ENCODE peak calls at places on chromosome 20, in eight cellular contexts. Z is sigmoid colon, V is stomach, P is SK-N-SH, F is transverse colon, U is GM12878, H is suprapubic skin, Q is K562. R is an unnamed sample.

GRCh38 chr20:37627060-37627766 is 66.6 kb upstream of the CTNNBL1 start:
- DNase-seq in Z (no peak), V (no peak), P (no peak), F (no peak), U (no peak), H (no peak), Q (peak; percentile 54), R (no peak)

GRCh38 chr20:10558635-10559187 is 115.1 kb downstream of the JAG1 start:
- DNase-seq in Z (no peak), V (no peak), P (no peak), F (no peak), U (peak; percentile 84), H (no peak), Q (no peak), R (no peak)

GRCh38 chr20:9280654-9281053 is 211.8 kb downstream of the PLCB4 start:
- DNase-seq in Z (no peak), V (no peak), P (peak; percentile 4), F (no peak), U (no peak), H (no peak), Q (no peak), R (no peak)

GRCh38 chr20:20450461-20451027 is 82.6 kb downstream of the INSM1 start:
- DNase-seq in Z (no peak), V (peak; percentile 52), P (peak; percentile 53), F (no peak), U (no peak), H (no peak), Q (no peak), R (no peak)

GRCh38 chr20:2280083-2280482 is 15.7 kb upstream of the TGM3 start:
- DNase-seq in Z (no peak), V (no peak), P (no peak), F (no peak), U (no peak), H (no peak), Q (no peak), R (no peak)

GRCh38 chr20:12030470-12030869 is 112.8 kb downstream of the BTBD3 start:
- DNase-seq in Z (no peak), V (no peak), P (no peak), F (no peak), U (no peak), H (no peak), Q (no peak), R (peak; percentile 60)

GRCh38 chr20:8757146-8757545 is 311.7 kb upstream of the PLCB4 start:
- DNase-seq in Z (no peak), V (no peak), P (no peak), F (no peak), U (no peak), H (no peak), Q (no peak), R (no peak)

GRCh38 chr20:4090756-4091331 is 75.5 kb upstream of the RNF24 start:
- DNase-seq in Z (no peak), V (peak; percentile 21), P (no peak), F (no peak), U (no peak), H (no peak), Q (peak; percentile 39), R (no peak)

GRCh38 chr20:53294804-53295203 is 298.8 kb downstream of the ZNF217 start:
- DNase-seq in Z (no peak), V (no peak), P (no peak), F (no peak), U (no peak), H (no peak), Q (no peak), R (no peak)

GRCh38 chr20:19308151-19308550 is 95.7 kb downstream of the SLC24A3 start:
- DNase-seq in Z (no peak), V (no peak), P (no peak), F (no peak), U (no peak), H (no peak), Q (no peak), R (no peak)

GRCh38 chr20:37686762-37687477 is 6.9 kb upstream of the CTNNBL1 start:
- DNase-seq in Z (no peak), V (no peak), P (no peak), F (no peak), U (no peak), H (no peak), Q (no peak), R (no peak)

GRCh38 chr20:56722042-56722441 is 92.9 kb downstream of the TFAP2C start:
- DNase-seq in Z (no peak), V (no peak), P (no peak), F (peak; percentile 30), U (peak; percentile 21), H (no peak), Q (no peak), R (no peak)

GRCh38 chr20:14745830-14746229 is 408.4 kb upstream of the FLRT3 start:
- DNase-seq in Z (no peak), V (no peak), P (no peak), F (no peak), U (no peak), H (no peak), Q (no peak), R (no peak)

GRCh38 chr20:10172998-10173655 is 45.5 kb upstream of the SNAP25 start:
- DNase-seq in Z (no peak), V (no peak), P (no peak), F (no peak), U (no peak), H (no peak), Q (no peak), R (no peak)

GRCh38 chr20:48990467-48990866 is 55.6 kb upstream of the CSE1L start:
- DNase-seq in Z (no peak), V (no peak), P (no peak), F (no peak), U (no peak), H (no peak), Q (no peak), R (no peak)

GRCh38 chr20:37349517-37350491 is 3.9 kb downstream of the SRC start:
- DNase-seq in Z (peak; percentile 65), V (peak; percentile 77), P (peak; percentile 13), F (no peak), U (no peak), H (no peak), Q (no peak), R (no peak)

GRCh38 chr20:37968726-37969401 is 64.4 kb downstream of the TTI1 start:
- DNase-seq in Z (no peak), V (no peak), P (no peak), F (no peak), U (no peak), H (no peak), Q (no peak), R (peak; percentile 45)

GRCh38 chr20:53660078-53660909 is 66.7 kb upstream of the ZNF217 start:
- DNase-seq in Z (peak; percentile 71), V (no peak), P (no peak), F (peak; percentile 40), U (no peak), H (no peak), Q (no peak), R (no peak)

GRCh38 chr20:21105429-21106170 is 558 bp downstream of the LINC00237 start:
- DNase-seq in Z (no peak), V (no peak), P (peak; percentile 45), F (no peak), U (no peak), H (no peak), Q (no peak), R (no peak)

GRCh38 chr20:64027981-64028685 is 7.8 kb upstream of the C20orf204 start:
- DNase-seq in Z (peak; percentile 92), V (no peak), P (peak; percentile 53), F (peak; percentile 33), U (no peak), H (no peak), Q (no peak), R (no peak)
- TF ChIP-seq POLR2AphosphoS5 in Z (peak; percentile 87), V (peak; percentile 25), P (no peak), F (peak; percentile 90), U (no peak), H (no peak), Q (no peak), R (no peak)

GRCh38 chr20:16606468-16606867 is 33.2 kb upstream of the KIF16B start:
- DNase-seq in Z (no peak), V (no peak), P (no peak), F (no peak), U (no peak), H (no peak), Q (no peak), R (no peak)
- TF ChIP-seq EP300 in Z (no peak), V (no peak), P (no peak), F (no peak), U (no peak), H (no peak), Q (no peak), R (no peak)

DNA sequence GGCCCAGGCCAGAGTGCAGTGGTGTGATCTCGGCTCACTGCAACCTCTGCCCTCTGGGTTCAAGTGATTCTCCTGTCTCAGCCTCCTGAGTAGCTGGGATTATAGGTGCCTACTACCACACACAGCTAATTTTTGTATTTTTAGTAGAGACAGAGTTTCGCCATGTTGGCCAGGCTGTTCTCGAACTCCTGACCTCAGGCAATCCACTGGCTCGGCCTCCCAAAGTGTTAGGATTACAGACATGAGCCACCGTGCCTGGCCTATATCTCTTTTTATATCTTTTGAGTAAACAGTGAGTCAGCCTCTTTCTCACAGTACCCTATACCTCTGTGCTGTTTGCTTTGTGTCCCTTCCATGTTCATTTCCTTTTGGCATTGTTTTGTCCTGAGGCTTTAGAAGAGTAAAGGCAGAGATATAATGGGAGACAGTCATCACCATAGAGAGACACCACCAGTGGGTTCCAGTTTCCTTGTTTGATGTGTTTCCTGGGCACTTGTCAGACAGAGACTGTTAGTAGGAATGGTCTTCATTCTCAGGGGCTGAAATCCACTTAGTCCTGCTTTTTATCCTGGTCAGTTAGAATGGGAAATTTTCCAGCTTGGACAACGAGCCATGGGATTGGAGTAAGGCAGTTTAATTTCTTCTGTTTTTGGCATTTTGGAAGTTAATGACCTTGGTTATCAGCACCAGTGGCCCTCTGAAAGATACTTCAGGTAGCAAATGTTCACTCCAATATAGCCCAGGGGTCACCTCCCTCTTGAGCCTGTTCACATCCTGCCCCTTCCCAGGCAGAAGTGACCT is 32.2 kb upstream of the ASXL1 start:
- DNase-seq in Z (no peak), V (peak; percentile 60), P (no peak), F (peak; percentile 49), U (no peak), H (no peak), Q (no peak), R (no peak)
- TF ChIP-seq POLR2AphosphoS5 in Z (no peak), V (no peak), P (no peak), F (no peak), U (no peak), H (no peak), Q (no peak), R (no peak)

GRCh38 chr20:51350941-51351631 is 191.4 kb downstream of the NFATC2 start:
- DNase-seq in Z (peak; percentile 11), V (no peak), P (no peak), F (no peak), U (no peak), H (peak; percentile 11), Q (no peak), R (no peak)

GRCh38 chr20:51352790-51353189 is 189.7 kb downstream of the NFATC2 start:
- DNase-seq in Z (no peak), V (no peak), P (no peak), F (no peak), U (no peak), H (no peak), Q (no peak), R (no peak)

GRCh38 chr20:51354769-51355319 is 187.7 kb downstream of the NFATC2 start:
- DNase-seq in Z (peak; percentile 63), V (no peak), P (no peak), F (no peak), U (no peak), H (no peak), Q (no peak), R (no peak)

GRCh38 chr20:51356871-51357270 is 185.6 kb downstream of the NFATC2 start:
- DNase-seq in Z (no peak), V (no peak), P (no peak), F (no peak), U (no peak), H (no peak), Q (no peak), R (no peak)

GRCh38 chr20:51354191-51354768 is 188.2 kb downstream of the NFATC2 start:
- DNase-seq in Z (peak; percentile 40), V (no peak), P (no peak), F (no peak), U (no peak), H (no peak), Q (no peak), R (no peak)
- TF ChIP-seq EP300 in Z (no peak), V (no peak), P (no peak), F (no peak), U (no peak), H (no peak), Q (no peak), R (no peak)